ENCODE peak calls at places on chromosomes 16 and 17, in four cellular contexts. One of them, this sample, is unnamed. For H3K9me3, the result is how much of the 10 kb centered on the place peaks cover.

GRCh38 chr16:48558269-48558915 is 51.6 kb downstream of the N4BP1 start:
- DNase-seq in CD4-positive, alpha-beta T cell: no peak
- DNase-seq in A549: no peak
- DNase-seq in cardiac muscle cell: peak
- DNase-seq in this sample: no peak

GRCh38 chr17:29005936-29006438 is at the start of gene SEZ6:
- DNase-seq in cardiac muscle cell: peak
- DNase-seq in A549: peak
- DNase-seq in CD4-positive, alpha-beta T cell: peak
- DNase-seq in this sample: peak

GRCh38 chr17:44436336-44436735 is 46.9 kb upstream of the ITGA2B start:
- DNase-seq in cardiac muscle cell: no peak
- DNase-seq in A549: no peak
- DNase-seq in CD4-positive, alpha-beta T cell: no peak
- DNase-seq in this sample: no peak

GRCh38 chr17:79802736-79803420 is 6.0 kb upstream of the CBX8 start:
- DNase-seq in cardiac muscle cell: no peak
- DNase-seq in A549: no peak
- DNase-seq in CD4-positive, alpha-beta T cell: no peak
- DNase-seq in this sample: no peak

GRCh38 chr16:89031715-89032659 is 55.0 kb upstream of the CBFA2T3 start:
- DNase-seq in cardiac muscle cell: no peak
- DNase-seq in A549: no peak
- DNase-seq in CD4-positive, alpha-beta T cell: peak
- DNase-seq in this sample: peak

GRCh38 chr17:82884923-82885322 is 45.1 kb upstream of the ZNF750 start:
- DNase-seq in CD4-positive, alpha-beta T cell: no peak
- DNase-seq in cardiac muscle cell: no peak
- DNase-seq in A549: no peak
- DNase-seq in this sample: no peak

GRCh38 chr17:43398724-43399595 is at the start of gene ARL4D:
- DNase-seq in cardiac muscle cell: peak
- DNase-seq in CD4-positive, alpha-beta T cell: peak
- DNase-seq in A549: peak
- DNase-seq in this sample: peak

GRCh38 chr17:1089915-1090314 is 89.9 kb downstream of the ABR start:
- DNase-seq in CD4-positive, alpha-beta T cell: no peak
- DNase-seq in A549: no peak
- DNase-seq in cardiac muscle cell: peak
- DNase-seq in this sample: no peak

GRCh38 chr16:67034478-67034877 is 5.5 kb downstream of the CBFB start:
- DNase-seq in cardiac muscle cell: peak
- DNase-seq in A549: no peak
- DNase-seq in CD4-positive, alpha-beta T cell: no peak
- DNase-seq in this sample: no peak

GRCh38 chr16:180101-180920 is at the start of gene HBQ1:
- DNase-seq in A549: peak
- DNase-seq in cardiac muscle cell: peak
- DNase-seq in CD4-positive, alpha-beta T cell: no peak
- DNase-seq in this sample: no peak

GRCh38 chr16:14286381-14287230 is 215.5 kb downstream of the MRTFB start:
- DNase-seq in A549: no peak
- DNase-seq in CD4-positive, alpha-beta T cell: peak
- DNase-seq in cardiac muscle cell: no peak
- DNase-seq in this sample: no peak

GRCh38 chr16:35239561-35239960 is 1780.1 kb downstream of the TP53TG3F start:
- DNase-seq in cardiac muscle cell: no peak
- DNase-seq in A549: no peak
- DNase-seq in CD4-positive, alpha-beta T cell: no peak
- DNase-seq in this sample: no peak
- H3K9me3 ChIP-seq in cardiac muscle cell: under half
- H3K9me3 ChIP-seq in A549: under half
- H3K9me3 ChIP-seq in CD4-positive, alpha-beta T cell: under half
- H3K9me3 ChIP-seq in this sample: under half

GRCh38 chr16:57961538-57961937 is 9.4 kb downstream of the CNGB1 start:
- DNase-seq in A549: no peak
- DNase-seq in cardiac muscle cell: no peak
- DNase-seq in CD4-positive, alpha-beta T cell: no peak
- DNase-seq in this sample: no peak

GRCh38 chr16:57959804-57960203 is 11.1 kb downstream of the CNGB1 start:
- DNase-seq in A549: no peak
- DNase-seq in CD4-positive, alpha-beta T cell: no peak
- DNase-seq in cardiac muscle cell: no peak
- DNase-seq in this sample: no peak

GRCh38 chr16:57960310-57960709 is 10.6 kb downstream of the CNGB1 start:
- DNase-seq in cardiac muscle cell: no peak
- DNase-seq in CD4-positive, alpha-beta T cell: no peak
- DNase-seq in A549: no peak
- DNase-seq in this sample: no peak

GRCh38 chr16:57962046-57962445 is 8.9 kb downstream of the CNGB1 start:
- DNase-seq in cardiac muscle cell: no peak
- DNase-seq in A549: no peak
- DNase-seq in CD4-positive, alpha-beta T cell: no peak
- DNase-seq in this sample: no peak

GRCh38 chr16:57960826-57961472 is 10.0 kb downstream of the CNGB1 start:
- DNase-seq in cardiac muscle cell: no peak
- DNase-seq in A549: no peak
- DNase-seq in CD4-positive, alpha-beta T cell: no peak
- DNase-seq in this sample: no peak
- H3K9me3 ChIP-seq in cardiac muscle cell: under half
- H3K9me3 ChIP-seq in A549: under half
- H3K9me3 ChIP-seq in CD4-positive, alpha-beta T cell: under half
- H3K9me3 ChIP-seq in this sample: under half

DNA sequence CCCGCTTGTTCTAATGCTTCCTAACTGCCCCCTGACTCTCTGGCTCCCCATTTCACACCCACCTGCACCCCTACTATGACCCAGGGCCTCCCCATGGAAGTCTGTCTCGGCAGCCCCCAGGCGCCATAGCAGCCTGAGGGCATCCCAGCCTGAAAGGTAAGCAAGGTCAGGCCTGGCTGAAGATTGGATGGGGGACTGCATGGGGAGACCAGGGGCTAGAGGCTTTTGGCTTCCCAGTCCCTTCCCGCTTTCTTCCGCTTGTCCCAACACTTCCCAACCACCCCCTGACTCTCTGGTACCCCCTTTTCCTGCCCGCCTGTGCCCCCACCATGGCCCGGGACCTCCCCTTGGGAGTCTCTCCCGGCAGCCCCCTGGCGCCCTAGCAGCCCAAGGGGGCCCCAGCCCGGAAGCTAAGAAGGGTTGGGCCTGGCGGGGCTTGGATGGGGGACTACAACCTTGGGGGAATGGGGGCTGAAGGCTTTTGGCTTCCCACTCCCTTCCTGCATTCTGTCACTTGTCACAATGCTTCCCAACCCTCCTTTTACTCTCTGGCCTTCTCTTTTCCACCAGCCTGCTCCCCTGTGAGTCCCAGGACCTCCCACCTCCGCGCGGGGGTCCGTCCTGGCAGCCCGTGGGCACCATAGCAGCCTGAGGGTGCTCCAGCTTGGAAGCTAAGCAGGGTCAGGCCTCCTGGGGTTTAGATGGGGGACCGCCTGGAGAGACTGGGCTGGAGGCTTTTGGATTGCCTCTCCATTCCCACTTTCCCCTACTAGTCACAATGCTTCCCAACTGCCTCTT is 2288.4 kb downstream of the TP53TG3F start:
- DNase-seq in CD4-positive, alpha-beta T cell: no peak
- DNase-seq in A549: no peak
- DNase-seq in cardiac muscle cell: no peak
- DNase-seq in this sample: no peak
- H3K9me3 ChIP-seq in CD4-positive, alpha-beta T cell: half or more
- H3K9me3 ChIP-seq in A549: under half
- H3K9me3 ChIP-seq in cardiac muscle cell: under half
- H3K9me3 ChIP-seq in this sample: under half

GRCh38 chr17:21530311-21530710 is 154.2 kb downstream of the KCNJ12 start:
- DNase-seq in A549: no peak
- DNase-seq in CD4-positive, alpha-beta T cell: no peak
- DNase-seq in cardiac muscle cell: no peak
- DNase-seq in this sample: no peak
- H3K9me3 ChIP-seq in A549: under half
- H3K9me3 ChIP-seq in CD4-positive, alpha-beta T cell: under half
- H3K9me3 ChIP-seq in cardiac muscle cell: under half
- H3K9me3 ChIP-seq in this sample: under half

GRCh38 chr17:3104322-3104721 is at the start of gene OR1D2:
- DNase-seq in A549: no peak
- DNase-seq in cardiac muscle cell: no peak
- DNase-seq in CD4-positive, alpha-beta T cell: no peak
- DNase-seq in this sample: no peak
- H3K9me3 ChIP-seq in A549: under half
- H3K9me3 ChIP-seq in cardiac muscle cell: under half
- H3K9me3 ChIP-seq in CD4-positive, alpha-beta T cell: under half
- H3K9me3 ChIP-seq in this sample: under half

GRCh38 chr17:10649602-10650001 is 7.5 kb downstream of the MYH3 start:
- DNase-seq in cardiac muscle cell: no peak
- DNase-seq in A549: no peak
- DNase-seq in CD4-positive, alpha-beta T cell: no peak
- DNase-seq in this sample: no peak
- H3K9me3 ChIP-seq in cardiac muscle cell: under half
- H3K9me3 ChIP-seq in A549: under half
- H3K9me3 ChIP-seq in CD4-positive, alpha-beta T cell: under half
- H3K9me3 ChIP-seq in this sample: under half

GRCh38 chr17:27207073-27207511 is 86.8 kb upstream of the WSB1 start:
- DNase-seq in A549: peak
- DNase-seq in cardiac muscle cell: peak
- DNase-seq in CD4-positive, alpha-beta T cell: no peak
- DNase-seq in this sample: no peak

GRCh38 chr17:27206447-27206846 is 87.5 kb upstream of the WSB1 start:
- DNase-seq in A549: peak
- DNase-seq in CD4-positive, alpha-beta T cell: no peak
- DNase-seq in cardiac muscle cell: no peak
- DNase-seq in this sample: no peak

GRCh38 chr17:27199948-27200347 is 94.0 kb upstream of the WSB1 start:
- DNase-seq in cardiac muscle cell: peak
- DNase-seq in CD4-positive, alpha-beta T cell: no peak
- DNase-seq in A549: no peak
- DNase-seq in this sample: no peak

GRCh38 chr17:27200476-27200875 is 93.4 kb upstream of the WSB1 start:
- DNase-seq in cardiac muscle cell: no peak
- DNase-seq in CD4-positive, alpha-beta T cell: no peak
- DNase-seq in A549: no peak
- DNase-seq in this sample: no peak

DNA sequence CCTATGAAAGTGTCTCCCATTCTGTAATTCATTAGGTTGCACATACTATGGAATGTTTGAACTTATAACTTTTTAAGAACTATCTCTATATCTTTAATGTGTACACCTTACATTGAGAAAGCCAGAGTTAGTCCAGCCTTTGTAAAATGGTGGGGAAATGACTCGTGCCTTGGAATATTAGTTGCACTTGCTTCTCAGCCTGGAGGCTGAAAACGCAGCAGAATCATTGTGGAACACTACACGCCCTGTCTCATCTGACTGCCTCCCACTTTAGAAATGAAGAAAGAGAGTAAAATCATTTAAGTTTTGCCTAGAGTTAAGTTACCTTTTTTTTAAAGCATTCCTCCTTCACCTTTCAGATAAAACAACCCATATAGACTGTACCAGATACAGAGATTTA is 90.7 kb upstream of the WSB1 start:
- DNase-seq in CD4-positive, alpha-beta T cell: no peak
- DNase-seq in A549: no peak
- DNase-seq in cardiac muscle cell: no peak
- DNase-seq in this sample: no peak
- H3K9me3 ChIP-seq in CD4-positive, alpha-beta T cell: under half
- H3K9me3 ChIP-seq in A549: under half
- H3K9me3 ChIP-seq in cardiac muscle cell: under half
- H3K9me3 ChIP-seq in this sample: under half

GRCh38 chr17:21815352-21816063 is 123.2 kb downstream of the KCNJ18 start:
- DNase-seq in CD4-positive, alpha-beta T cell: no peak
- DNase-seq in cardiac muscle cell: no peak
- DNase-seq in A549: no peak
- DNase-seq in this sample: no peak

GRCh38 chr17:21817791-21818364 is 125.6 kb downstream of the KCNJ18 start:
- DNase-seq in A549: no peak
- DNase-seq in CD4-positive, alpha-beta T cell: no peak
- DNase-seq in cardiac muscle cell: no peak
- DNase-seq in this sample: no peak

GRCh38 chr17:21814776-21815175 is 122.5 kb downstream of the KCNJ18 start:
- DNase-seq in CD4-positive, alpha-beta T cell: no peak
- DNase-seq in cardiac muscle cell: no peak
- DNase-seq in A549: no peak
- DNase-seq in this sample: no peak

GRCh38 chr17:21816592-21817567 is 124.6 kb downstream of the KCNJ18 start:
- DNase-seq in CD4-positive, alpha-beta T cell: no peak
- DNase-seq in cardiac muscle cell: no peak
- DNase-seq in A549: no peak
- DNase-seq in this sample: no peak
- H3K9me3 ChIP-seq in CD4-positive, alpha-beta T cell: under half
- H3K9me3 ChIP-seq in cardiac muscle cell: under half
- H3K9me3 ChIP-seq in A549: under half
- H3K9me3 ChIP-seq in this sample: under half

DNA sequence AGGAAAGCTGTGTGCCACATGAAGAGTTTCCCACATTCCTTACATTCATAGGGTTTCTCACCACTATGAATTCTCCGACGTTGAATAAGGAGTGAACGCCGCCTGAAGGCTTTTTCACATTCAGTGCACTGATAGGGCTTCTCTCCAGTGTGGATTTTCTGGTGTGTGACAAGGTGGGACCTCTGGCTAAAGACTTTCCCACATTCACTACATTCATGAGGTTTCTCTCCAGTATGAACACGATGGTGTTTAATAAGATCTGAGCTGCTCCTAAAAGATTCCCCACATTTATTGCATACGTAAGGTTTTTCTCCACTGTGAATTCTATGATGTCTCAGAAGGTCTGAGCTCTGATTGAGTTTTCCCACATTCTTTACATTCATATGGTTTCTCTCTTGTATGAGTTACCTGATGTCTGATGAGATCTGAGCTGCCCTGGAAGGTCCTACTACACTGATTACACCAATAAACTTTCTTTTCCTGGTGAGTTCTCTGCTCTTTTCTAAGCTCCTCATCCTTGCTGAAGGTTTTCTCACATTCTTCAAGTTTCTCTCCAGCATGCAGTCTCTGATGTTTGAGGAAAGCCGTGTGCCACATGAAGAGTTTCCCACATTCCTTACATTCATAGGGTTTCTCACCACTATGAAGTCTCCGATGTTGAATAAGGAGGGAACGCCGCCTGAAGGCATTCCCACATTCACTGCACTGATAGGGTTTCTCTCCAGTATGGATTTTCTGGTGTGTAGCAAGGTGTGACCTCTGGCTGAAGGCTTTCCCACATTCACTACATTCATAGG is 10.0 kb downstream of the ZNF594 start:
- DNase-seq in cardiac muscle cell: no peak
- DNase-seq in CD4-positive, alpha-beta T cell: no peak
- DNase-seq in A549: no peak
- DNase-seq in this sample: no peak
- H3K9me3 ChIP-seq in cardiac muscle cell: under half
- H3K9me3 ChIP-seq in CD4-positive, alpha-beta T cell: half or more
- H3K9me3 ChIP-seq in A549: half or more
- H3K9me3 ChIP-seq in this sample: under half

GRCh38 chr16:68574479-68574878 is 35.4 kb downstream of the ZFP90 start:
- DNase-seq in CD4-positive, alpha-beta T cell: no peak
- DNase-seq in A549: no peak
- DNase-seq in cardiac muscle cell: no peak
- DNase-seq in this sample: no peak

GRCh38 chr16:68577352-68577853 is 38.3 kb downstream of the ZFP90 start:
- DNase-seq in A549: no peak
- DNase-seq in CD4-positive, alpha-beta T cell: no peak
- DNase-seq in cardiac muscle cell: no peak
- DNase-seq in this sample: no peak

GRCh38 chr16:68575082-68575481 is 36.0 kb downstream of the ZFP90 start:
- DNase-seq in A549: no peak
- DNase-seq in CD4-positive, alpha-beta T cell: no peak
- DNase-seq in cardiac muscle cell: no peak
- DNase-seq in this sample: no peak
- H3K9me3 ChIP-seq in A549: half or more
- H3K9me3 ChIP-seq in CD4-positive, alpha-beta T cell: half or more
- H3K9me3 ChIP-seq in cardiac muscle cell: under half
- H3K9me3 ChIP-seq in this sample: under half

This sample was measured in T-helper 17 cell.